ENCODE peak calls at places on chromosomes 6 and 20, in ten cellular contexts. M is bronchial epithelial cell; F is SK-N-SH; T is CD4-positive, alpha-beta memory T cell; L is GM23248; J is tibial artery; G is uterus; K is right atrium auricular region; D is naive thymus-derived CD4-positive, alpha-beta T cell; B is neural progenitor cell. N is an unnamed sample.
A peak's percentile ranks its signal among the peaks of the same experiment; 100 is the strongest.

GRCh38 chr6:127737009-127737486 is 160.1 kb downstream of the C6orf58 start:
- DNase-seq in J (no peak), L (peak; percentile 79), M (peak; percentile 76), B (peak; percentile 70), K (no peak), G (peak; percentile 17), T (peak; percentile 65), D (no peak), F (peak; percentile 37), N (peak; percentile 15)

GRCh38 chr6:43014434-43014909 is 423 bp downstream of the KLHDC3 start:
- DNase-seq in T (no peak), J (no peak), B (no peak), K (no peak), M (no peak), D (no peak), G (no peak), F (no peak), L (peak; percentile 81), N (no peak)

GRCh38 chr20:62845818-62846527 is 15.6 kb downstream of the TCFL5 start:
- DNase-seq in G (no peak), F (no peak), B (no peak), J (no peak), T (no peak), D (no peak), K (no peak), L (no peak), M (no peak), N (no peak)

GRCh38 chr6:168988801-168989200 is 264.8 kb downstream of the THBS2 start:
- DNase-seq in G (peak; percentile 60), L (peak; percentile 42), D (no peak), M (no peak), J (peak; percentile 76), K (no peak), F (no peak), B (no peak), T (no peak), N (no peak)

GRCh38 chr6:44342489-44342888 is at the start of gene SPATS1:
- DNase-seq in F (peak; percentile 83), K (no peak), D (no peak), M (no peak), B (peak; percentile 48), L (peak; percentile 46), G (peak; percentile 16), J (peak; percentile 25), T (no peak), N (no peak)

GRCh38 chr6:43524483-43524961 is 7.6 kb downstream of the POLR1C start:
- DNase-seq in F (no peak), M (peak; percentile 15), K (no peak), D (no peak), T (no peak), B (no peak), L (no peak), G (no peak), J (no peak), N (no peak)

GRCh38 chr20:4457566-4458543 is 263.9 kb upstream of the PRND start:
- DNase-seq in B (peak; percentile 62), K (no peak), D (no peak), F (no peak), M (peak; percentile 74), G (no peak), T (no peak), L (no peak), J (no peak), N (no peak)

GRCh38 chr6:148986608-148987007 is 239.8 kb downstream of the UST start:
- DNase-seq in G (no peak), M (no peak), T (no peak), F (no peak), L (no peak), J (no peak), B (no peak), K (no peak), D (no peak), N (no peak)

GRCh38 chr6:132684267-132684666 is 25.3 kb upstream of the TAAR1 start:
- DNase-seq in L (peak; percentile 30), K (no peak), B (no peak), F (no peak), M (no peak), T (no peak), J (no peak), G (no peak), D (no peak), N (no peak)

GRCh38 chr6:2030682-2031244 is 214.6 kb downstream of the GMDS start:
- DNase-seq in B (no peak), G (no peak), D (no peak), L (no peak), F (no peak), M (no peak), K (no peak), T (no peak), J (no peak), N (no peak)

GRCh38 chr6:22583927-22584326 is 14.6 kb downstream of the HDGFL1 start:
- DNase-seq in G (no peak), L (peak; percentile 6), D (no peak), F (no peak), K (no peak), B (no peak), J (no peak), T (no peak), M (no peak), N (peak; percentile 19)

GRCh38 chr20:19259182-19259591 is 46.7 kb downstream of the SLC24A3 start:
- DNase-seq in B (no peak), G (no peak), K (no peak), J (no peak), F (no peak), T (no peak), L (no peak), D (no peak), M (no peak), N (no peak)

GRCh38 chr20:64191002-64191401 is 26.8 kb downstream of the MYT1 start:
- DNase-seq in M (no peak), L (no peak), B (no peak), K (no peak), T (no peak), J (no peak), D (no peak), F (no peak), G (no peak), N (no peak)

GRCh38 chr6:125746731-125747588 is 2.5 kb upstream of the HEY2 start:
- DNase-seq in F (no peak), M (peak; percentile 69), J (peak; percentile 92), B (peak; percentile 93), D (no peak), T (peak; percentile 67), L (peak; percentile 50), K (peak; percentile 82), G (peak; percentile 66), N (peak; percentile 74)

GRCh38 chr20:59661621-59662020 is 57.3 kb downstream of the PHACTR3 start:
- DNase-seq in B (no peak), M (no peak), F (no peak), G (no peak), J (no peak), K (peak; percentile 18), D (no peak), L (no peak), T (no peak), N (no peak)

GRCh38 chr6:129709909-129710721 is at the start of gene ARHGAP18:
- DNase-seq in T (peak; percentile 58), J (peak; percentile 93), K (peak; percentile 94), L (peak; percentile 96), B (peak; percentile 94), F (peak; percentile 35), G (peak; percentile 85), M (peak; percentile 89), D (peak; percentile 40), N (peak; percentile 93)

GRCh38 chr6:215335-216034 is 76.8 kb upstream of the DUSP22 start:
- DNase-seq in B (no peak), M (peak; percentile 89), L (peak; percentile 53), D (no peak), G (no peak), T (peak; percentile 24), J (no peak), F (no peak), K (no peak), N (no peak)

GRCh38 chr20:34295284-34295683 is 7.9 kb downstream of the AHCY start:
- DNase-seq in T (no peak), J (no peak), L (no peak), M (no peak), K (no peak), G (no peak), B (no peak), D (no peak), F (no peak), N (no peak)
- H3K36me3 ChIP-seq in T (peaks cover 18% of the 10 kb centered on the region), J (peaks cover 39% of the 10 kb centered on the region), L (no peaks in the 10 kb centered on the region), M (peaks cover 44% of the 10 kb centered on the region), K (peaks cover 30% of the 10 kb centered on the region), G (no peaks in the 10 kb centered on the region), B (no peaks in the 10 kb centered on the region), D (no peaks in the 10 kb centered on the region), F (peaks cover 12% of the 10 kb centered on the region), N (peaks cover 34% of the 10 kb centered on the region)

GRCh38 chr6:83127258-83127657 is 59.8 kb downstream of the DOP1A start:
- DNase-seq in D (no peak), F (peak; percentile 15), T (no peak), G (no peak), L (no peak), B (no peak), J (no peak), M (no peak), K (no peak), N (no peak)
- H3K36me3 ChIP-seq in D (peaks cover 3% of the 10 kb centered on the region), F (peaks cover 44% of the 10 kb centered on the region), T (peaks cover 32% of the 10 kb centered on the region), G (no peaks in the 10 kb centered on the region), L (peaks cover 33% of the 10 kb centered on the region), B (peaks cover 7% of the 10 kb centered on the region), J (peaks cover 70% of the 10 kb centered on the region), M (peaks cover 17% of the 10 kb centered on the region), K (peaks cover 58% of the 10 kb centered on the region), N (peaks cover 40% of the 10 kb centered on the region)

DNA sequence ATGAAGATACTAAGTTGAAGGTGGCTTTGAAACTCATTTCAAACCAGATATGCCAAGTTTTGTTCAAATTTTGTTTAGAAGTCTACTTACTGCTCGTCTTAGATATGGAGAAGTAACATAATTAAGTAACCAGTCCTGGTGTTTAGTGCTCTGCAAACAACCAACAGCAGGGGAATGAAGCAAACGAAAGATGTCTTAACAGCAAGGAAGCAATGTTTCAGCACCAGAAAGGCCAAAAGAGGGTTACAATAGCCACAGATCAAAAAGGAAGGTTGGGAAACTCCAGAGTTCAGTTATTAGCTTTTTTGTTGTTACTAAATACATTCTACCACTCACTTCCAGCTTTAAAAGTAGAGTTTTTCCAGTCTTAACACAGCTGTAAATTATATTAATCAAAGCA is 45.1 kb downstream of the LHFPL5 start:
- DNase-seq in L (no peak), D (no peak), J (no peak), K (no peak), T (no peak), F (no peak), M (no peak), G (no peak), B (no peak), N (no peak)
- H3K36me3 ChIP-seq in L (peaks cover 42% of the 10 kb centered on the region), D (no peaks in the 10 kb centered on the region), J (peaks cover 17% of the 10 kb centered on the region), K (peaks cover 9% of the 10 kb centered on the region), T (peaks cover 11% of the 10 kb centered on the region), F (peaks cover 76% of the 10 kb centered on the region), M (peaks cover 2% of the 10 kb centered on the region), G (no peaks in the 10 kb centered on the region), B (peaks cover 25% of the 10 kb centered on the region), N (no peaks in the 10 kb centered on the region)

DNA sequence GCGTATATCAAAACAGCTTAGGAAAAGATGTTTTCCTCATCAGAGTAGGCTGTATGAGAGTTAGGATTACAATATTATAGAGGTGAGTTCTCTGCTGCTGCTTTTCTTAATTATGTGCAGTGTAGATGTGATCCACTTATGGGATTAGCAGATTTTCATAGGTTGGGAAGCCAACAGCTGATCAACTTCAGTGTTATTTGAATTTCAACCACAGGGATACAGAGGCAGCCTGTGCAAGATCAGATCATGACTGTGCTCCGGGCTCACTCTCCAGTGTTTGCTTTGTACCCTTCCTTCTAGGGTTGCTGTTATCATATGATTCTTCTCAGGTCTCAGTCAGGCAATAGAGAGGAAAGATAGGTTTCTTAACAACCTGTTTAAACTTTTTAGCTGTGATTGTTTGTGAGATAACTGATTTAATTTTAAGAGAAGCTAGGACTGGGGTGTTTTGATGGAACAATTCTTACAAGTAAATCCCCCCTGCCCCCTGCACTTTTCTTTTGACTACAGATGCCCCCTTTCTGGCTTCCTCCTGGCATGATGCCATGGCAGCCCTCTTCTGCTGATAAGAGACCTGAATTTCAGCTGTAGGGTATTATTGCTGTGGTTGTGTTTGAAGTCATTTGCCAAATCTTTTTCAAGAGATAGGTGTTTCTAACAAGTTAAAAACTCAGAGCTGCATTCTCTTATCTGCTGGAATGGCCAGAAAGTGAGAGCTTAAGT is 8.5 kb downstream of the RNF8 start:
- DNase-seq in L (no peak), D (no peak), K (no peak), F (no peak), J (no peak), G (no peak), T (no peak), M (no peak), B (no peak), N (no peak)
- H3K36me3 ChIP-seq in L (peaks cover 9% of the 10 kb centered on the region), D (peaks cover 4% of the 10 kb centered on the region), K (peaks cover 22% of the 10 kb centered on the region), F (peaks cover 11% of the 10 kb centered on the region), J (no peaks in the 10 kb centered on the region), G (no peaks in the 10 kb centered on the region), T (peaks cover 30% of the 10 kb centered on the region), M (peaks cover 2% of the 10 kb centered on the region), B (peaks cover 3% of the 10 kb centered on the region), N (peaks cover 17% of the 10 kb centered on the region)

N was measured in adrenal gland.